ENCODE peak calls at places on chromosomes 11 and 22, in eight cellular contexts. K is left lung, G is ovary, M is cardiac muscle cell, O is PC-3, Z is uterus, N is heart left ventricle, U is PC-9. P is an unnamed sample.

GRCh38 chr22:26589367-26589844 is 526 bp downstream of the TPST2 start:
- DNase-seq in K (no peak), M (peak; percentile 24), O (peak; percentile 4), Z (peak; percentile 24), U (no peak), G (no peak), N (peak; percentile 40), P (no peak)

GRCh38 chr11:6249822-6250555 is 9.6 kb upstream of the CCKBR start:
- DNase-seq in Z (peak; percentile 85), N (peak; percentile 54), K (peak; percentile 62), O (peak; percentile 77), U (peak; percentile 45), M (peak; percentile 96), G (peak; percentile 74), P (peak; percentile 87)

GRCh38 chr11:103779054-103779453 is 257.4 kb upstream of the DDI1 start:
- DNase-seq in N (no peak), O (peak; percentile 15), G (no peak), K (no peak), M (no peak), U (no peak), Z (no peak), P (no peak)

GRCh38 chr22:25372000-25372595 is 152.7 kb downstream of the CRYBB2 start:
- DNase-seq in M (no peak), U (no peak), K (no peak), Z (no peak), O (no peak), G (no peak), N (no peak), P (no peak)

GRCh38 chr11:117663826-117664225 is 133.2 kb downstream of the DSCAML1 start:
- DNase-seq in O (no peak), U (no peak), Z (peak; percentile 48), N (no peak), G (peak; percentile 60), K (peak; percentile 60), M (no peak), P (no peak)

GRCh38 chr22:46983046-46983445 is 220.6 kb downstream of the TBC1D22A start:
- DNase-seq in Z (no peak), O (no peak), U (no peak), K (no peak), M (no peak), N (no peak), G (no peak), P (no peak)

GRCh38 chr11:77179048-77179447 is 51.0 kb downstream of the MYO7A start:
- DNase-seq in K (peak; percentile 36), O (no peak), M (no peak), U (no peak), N (no peak), Z (no peak), G (no peak), P (no peak)

GRCh38 chr11:75201771-75202170 is 38.8 kb upstream of the TPBGL start:
- DNase-seq in M (no peak), G (no peak), K (no peak), Z (no peak), U (no peak), O (no peak), N (no peak), P (no peak)

GRCh38 chr11:77073328-77074001 is 6.7 kb downstream of the CAPN5 start:
- DNase-seq in G (peak; percentile 92), U (peak; percentile 75), K (peak; percentile 78), Z (peak; percentile 94), M (peak; percentile 96), N (peak; percentile 83), O (peak; percentile 75), P (peak; percentile 93)

GRCh38 chr22:35315141-35315854 is 15.6 kb downstream of the TOM1 start:
- DNase-seq in N (no peak), Z (no peak), O (no peak), G (peak; percentile 31), U (peak; percentile 64), K (no peak), M (no peak), P (no peak)

GRCh38 chr11:19283998-19284397 is 43.3 kb upstream of the E2F8 start:
- DNase-seq in O (no peak), U (no peak), Z (no peak), M (no peak), G (no peak), K (no peak), N (no peak), P (no peak)

GRCh38 chr11:134668076-134668475 is 256.0 kb upstream of the B3GAT1 start:
- DNase-seq in M (no peak), N (no peak), U (no peak), Z (no peak), K (no peak), G (no peak), O (no peak), P (no peak)

GRCh38 chr22:36368359-36368983 is 19.3 kb downstream of the MYH9 start:
- DNase-seq in U (peak; percentile 88), O (peak; percentile 78), K (no peak), N (no peak), G (no peak), Z (no peak), M (peak; percentile 91), P (no peak)

GRCh38 chr22:19903031-19903430 is 38.5 kb upstream of the COMT start:
- DNase-seq in M (no peak), G (no peak), Z (no peak), U (no peak), O (no peak), N (no peak), K (no peak), P (no peak)

GRCh38 chr11:33542921-33543320 is 157.7 kb downstream of the C11orf91 start:
- DNase-seq in N (peak; percentile 40), K (no peak), O (peak; percentile 72), M (peak; percentile 69), U (peak; percentile 58), G (peak; percentile 40), Z (peak; percentile 24), P (no peak)

GRCh38 chr11:95584180-95584579 is 205.4 kb downstream of the FAM76B start:
- DNase-seq in Z (no peak), U (no peak), N (no peak), O (no peak), K (no peak), G (no peak), M (peak; percentile 34), P (no peak)

GRCh38 chr11:44304091-44305084 is 5.6 kb downstream of the ALX4 start:
- DNase-seq in O (no peak), K (no peak), Z (no peak), G (no peak), M (no peak), U (no peak), N (no peak), P (no peak)

GRCh38 chr22:20267441-20268288 is 453 bp downstream of the RTN4R start:
- DNase-seq in U (peak; percentile 18), M (no peak), Z (no peak), G (no peak), K (no peak), N (no peak), O (peak; percentile 14), P (no peak)

GRCh38 chr11:128335729-128336128 is 251.6 kb downstream of the ETS1 start:
- DNase-seq in K (no peak), G (no peak), M (no peak), O (no peak), Z (no peak), U (no peak), N (no peak), P (no peak)

GRCh38 chr22:49927483-49928184 is 9.2 kb downstream of the CRELD2 start:
- DNase-seq in K (no peak), O (no peak), G (no peak), Z (no peak), M (no peak), U (no peak), N (no peak), P (no peak)

GRCh38 chr22:49929553-49929979 is 11.1 kb downstream of the CRELD2 start:
- DNase-seq in G (peak; percentile 82), K (peak; percentile 96), M (peak; percentile 53), U (peak; percentile 74), O (peak; percentile 62), N (no peak), Z (peak; percentile 63), P (no peak)

GRCh38 chr22:49928571-49929552 is 10.4 kb downstream of the CRELD2 start:
- DNase-seq in M (no peak), U (no peak), N (no peak), K (no peak), O (no peak), Z (no peak), G (no peak), P (no peak)

GRCh38 chr22:49926916-49927315 is 8.5 kb downstream of the CRELD2 start:
- DNase-seq in K (no peak), N (no peak), G (no peak), U (no peak), Z (no peak), M (no peak), O (no peak), P (no peak)

GRCh38 chr22:49928185-49928495 is 9.7 kb downstream of the CRELD2 start:
- DNase-seq in G (no peak), N (no peak), Z (no peak), M (no peak), U (no peak), O (no peak), K (no peak), P (no peak)
- H3K4me1 ChIP-seq in G (no peaks in the 10 kb centered on the region), N (peaks cover 7% of the 10 kb centered on the region), Z (peaks cover 9% of the 10 kb centered on the region), M (peaks cover under 1% of the 10 kb centered on the region), U (peaks cover 8% of the 10 kb centered on the region), O (peaks cover 9% of the 10 kb centered on the region), K (peaks cover 14% of the 10 kb centered on the region), P (peaks cover 41% of the 10 kb centered on the region)

GRCh38 chr11:2689551-2690260 is 10.1 kb downstream of the KCNQ1OT1 start:
- DNase-seq in N (no peak), U (no peak), K (no peak), M (no peak), Z (no peak), G (no peak), O (no peak), P (no peak)
- H3K4me1 ChIP-seq in N (peaks cover 21% of the 10 kb centered on the region), U (no peaks in the 10 kb centered on the region), K (peaks cover 12% of the 10 kb centered on the region), M (peaks cover 58% of the 10 kb centered on the region), Z (no peaks in the 10 kb centered on the region), G (peaks cover 47% of the 10 kb centered on the region), O (no peaks in the 10 kb centered on the region), P (no peaks in the 10 kb centered on the region)

DNA sequence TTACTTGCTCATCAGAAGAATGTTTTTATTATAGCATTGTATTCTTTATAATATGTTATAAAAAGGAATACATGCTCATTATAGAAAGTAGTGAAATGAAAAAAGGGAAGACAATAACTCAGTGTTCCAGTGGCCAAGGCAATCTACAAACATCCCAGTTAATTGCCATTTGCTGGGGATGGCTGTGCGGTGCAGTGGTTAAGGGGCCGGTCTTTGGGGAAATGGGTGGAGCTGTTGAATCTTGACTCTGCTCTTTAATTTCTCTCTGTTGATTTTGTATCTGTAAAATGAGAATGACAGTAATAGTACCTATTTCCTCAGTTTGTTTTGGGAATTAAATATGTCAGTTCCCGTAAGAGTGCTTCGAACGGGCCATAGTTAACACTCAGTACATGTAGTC is 212.7 kb upstream of the TBCEL start:
- DNase-seq in G (no peak), M (no peak), K (no peak), U (no peak), N (no peak), O (no peak), Z (no peak), P (no peak)
- H3K4me1 ChIP-seq in G (peaks cover 2% of the 10 kb centered on the region), M (no peaks in the 10 kb centered on the region), K (no peaks in the 10 kb centered on the region), U (peaks cover 12% of the 10 kb centered on the region), N (no peaks in the 10 kb centered on the region), O (peaks cover 15% of the 10 kb centered on the region), Z (no peaks in the 10 kb centered on the region), P (no peaks in the 10 kb centered on the region)

DNA sequence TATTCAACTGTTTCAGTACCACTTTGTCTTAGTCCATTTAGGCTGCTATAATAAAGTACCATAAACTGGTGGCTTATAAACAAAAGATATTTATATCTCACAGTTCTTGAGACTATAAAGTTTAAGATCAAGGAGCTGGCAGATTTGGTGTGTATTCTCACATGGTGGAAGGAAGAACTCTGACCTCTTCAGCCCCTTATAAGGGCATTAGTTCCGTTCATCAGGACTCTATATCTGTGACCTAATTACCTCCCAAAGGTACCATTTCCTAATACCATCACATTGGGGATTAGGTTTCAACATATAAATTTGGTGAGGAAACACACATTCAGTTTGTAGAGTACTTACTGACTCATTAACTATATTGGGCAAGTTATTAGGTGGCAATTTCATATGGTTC is 10.7 kb upstream of the ARL14EP start:
- DNase-seq in G (no peak), U (no peak), Z (no peak), M (no peak), N (no peak), O (no peak), K (no peak), P (no peak)
- H3K4me1 ChIP-seq in G (no peaks in the 10 kb centered on the region), U (no peaks in the 10 kb centered on the region), Z (no peaks in the 10 kb centered on the region), M (no peaks in the 10 kb centered on the region), N (no peaks in the 10 kb centered on the region), O (no peaks in the 10 kb centered on the region), K (no peaks in the 10 kb centered on the region), P (no peaks in the 10 kb centered on the region)